ENCODE peak calls at places on chromosomes 3 and 15, in four cellular contexts. A, Q, I and D are unnamed samples.

GRCh38 chr15:98035577-98036010 is 75.1 kb downstream of the ARRDC4 start:
- DNase-seq in A (no peak), I (no peak), Q (no peak), D (no peak)

GRCh38 chr15:93250212-93250611 is 161.2 kb upstream of the RGMA start:
- DNase-seq in Q (no peak), I (no peak), A (no peak), D (no peak)

GRCh38 chr3:176693416-176693815 is 503.9 kb downstream of the TBL1XR1 start:
- DNase-seq in A (no peak), I (no peak), Q (no peak), D (no peak)

GRCh38 chr3:126130081-126130855 is 46.3 kb upstream of the SLC41A3 start:
- DNase-seq in Q (no peak), A (no peak), I (no peak), D (no peak)

GRCh38 chr3:55485208-55485791 is 1.8 kb downstream of the WNT5A start:
- DNase-seq in Q (peak; percentile 94), I (no peak), A (no peak), D (peak; percentile 95)

GRCh38 chr3:100844063-100844936 is 135.0 kb downstream of the TFG start:
- DNase-seq in A (no peak), I (no peak), Q (no peak), D (no peak)

GRCh38 chr3:113079532-113079931 is 88.7 kb downstream of the GTPBP8 start:
- DNase-seq in I (no peak), A (no peak), Q (no peak), D (no peak)

GRCh38 chr3:171150945-171151344 is 124.4 kb upstream of the SLC2A2 start:
- DNase-seq in A (no peak), Q (no peak), I (no peak), D (no peak)

GRCh38 chr3:62793961-62794360 is 81.3 kb downstream of the CADPS start:
- DNase-seq in I (no peak), A (no peak), Q (no peak), D (no peak)

GRCh38 chr15:88246666-88247446 is 9.7 kb downstream of the NTRK3 start:
- DNase-seq in I (peak; percentile 72), A (no peak), Q (peak; percentile 90), D (peak; percentile 88)

GRCh38 chr3:56747150-56747549 is 54.6 kb downstream of the ARHGEF3 start:
- DNase-seq in I (no peak), Q (no peak), A (no peak), D (peak; percentile 43)

GRCh38 chr3:158434412-158435038 is 136.5 kb upstream of the MLF1 start:
- DNase-seq in A (no peak), I (peak; percentile 29), Q (peak; percentile 79), D (peak; percentile 86)

GRCh38 chr3:43638594-43639447 is 17.0 kb upstream of the ANO10 start:
- DNase-seq in A (no peak), I (peak; percentile 26), Q (peak; percentile 6), D (peak; percentile 56)

GRCh38 chr3:110773413-110773954 is 298.1 kb upstream of the NECTIN3 start:
- DNase-seq in A (no peak), Q (no peak), I (no peak), D (no peak)

GRCh38 chr3:105466072-105466471 is 99.4 kb downstream of the ALCAM start:
- DNase-seq in I (no peak), A (no peak), Q (no peak), D (no peak)

GRCh38 chr15:44199393-44199792 is 4.3 kb upstream of the FRMD5 start:
- DNase-seq in Q (no peak), I (no peak), A (no peak), D (no peak)

GRCh38 chr15:90530250-90531051 is 728 bp downstream of the CRTC3 start:
- DNase-seq in A (no peak), I (peak; percentile 52), Q (peak; percentile 55), D (peak; percentile 77)